ENCODE peak calls at places on chromosomes 16 and 17, in five cellular contexts. S is HCT116, E is A549, T is GM12878, C is HepG2. D is an unnamed sample.

GRCh38 chr16:50043358-50043757 is 18.3 kb downstream of the CNEP1R1 start:
- DNase-seq in S (no peak), E (no peak), T (no peak), C (no peak), D (no peak)

GRCh38 chr17:806346-807145 is 24.4 kb downstream of the MRM3 start:
- DNase-seq in S (no peak), E (no peak), T (no peak), C (no peak), D (no peak)

GRCh38 chr17:59254742-59255141 is 34.4 kb downstream of the GDPD1 start:
- DNase-seq in S (no peak), E (no peak), T (no peak), C (no peak), D (no peak)

GRCh38 chr16:61480250-61480649 is 556.0 kb downstream of the CDH8 start:
- DNase-seq in S (no peak), E (no peak), T (no peak), C (no peak), D (no peak)

GRCh38 chr17:39751637-39752036 is 13.9 kb downstream of the GRB7 start:
- DNase-seq in S (no peak), E (no peak), T (no peak), C (no peak), D (no peak)

GRCh38 chr17:40071720-40072480 is 9.1 kb downstream of the THRA start:
- DNase-seq in S (no peak), E (no peak), T (no peak), C (peak; percentile 46), D (no peak)

GRCh38 chr16:942436-943060 is 28.2 kb downstream of the LMF1 start:
- DNase-seq in S (no peak), E (no peak), T (no peak), C (no peak), D (no peak)

GRCh38 chr17:19578545-19578944 is 44.9 kb downstream of the SLC47A1 start:
- DNase-seq in S (no peak), E (no peak), T (no peak), C (no peak), D (no peak)

GRCh38 chr17:59512844-59513383 is 52.5 kb upstream of the DHX40 start:
- DNase-seq in S (no peak), E (no peak), T (no peak), C (no peak), D (no peak)

GRCh38 chr16:52456368-52456767 is 90.6 kb downstream of the TOX3 start:
- DNase-seq in S (no peak), E (no peak), T (no peak), C (peak; percentile 95), D (no peak)

GRCh38 chr17:64459284-64459747 is 10.4 kb downstream of the MILR1 start:
- DNase-seq in S (peak; percentile 59), E (no peak), T (no peak), C (no peak), D (no peak)

GRCh38 chr17:17538417-17539391 is 42.5 kb upstream of the RASD1 start:
- DNase-seq in S (no peak), E (peak; percentile 82), T (no peak), C (peak; percentile 98), D (peak; percentile 20)

GRCh38 chr17:65855245-65855644 is 293.8 kb upstream of the AXIN2 start:
- DNase-seq in S (peak; percentile 66), E (peak; percentile 28), T (no peak), C (no peak), D (no peak)

GRCh38 chr16:77207029-77207428 is 7.8 kb downstream of the SYCE1L start:
- DNase-seq in S (no peak), E (no peak), T (no peak), C (no peak), D (no peak)

GRCh38 chr16:66662445-66663194 is 33.9 kb downstream of the CMTM4 start:
- DNase-seq in S (peak; percentile 21), E (peak; percentile 65), T (no peak), C (peak; percentile 64), D (no peak)

GRCh38 chr16:89918453-89919347 is at the start of gene MC1R:
- DNase-seq in S (peak; percentile 26), E (peak; percentile 51), T (no peak), C (peak; percentile 88), D (no peak)

GRCh38 chr17:40958086-40958953 is 8.4 kb downstream of the KRT39 start:
- DNase-seq in S (no peak), E (no peak), T (no peak), C (peak; percentile 92), D (no peak)

GRCh38 chr17:670286-670685 is 44.4 kb downstream of the VPS53 start:
- DNase-seq in S (no peak), E (no peak), T (no peak), C (no peak), D (no peak)

GRCh38 chr17:8481703-8482102 is 46.0 kb downstream of the NDEL1 start:
- DNase-seq in S (no peak), E (no peak), T (no peak), C (no peak), D (no peak)

GRCh38 chr16:16075463-16076399 is 126.3 kb downstream of the ABCC1 start:
- DNase-seq in S (no peak), E (no peak), T (no peak), C (no peak), D (no peak)

GRCh38 chr16:28933176-28933575 is 1.4 kb downstream of the CD19 start:
- DNase-seq in S (no peak), E (no peak), T (no peak), C (no peak), D (no peak)

DNA sequence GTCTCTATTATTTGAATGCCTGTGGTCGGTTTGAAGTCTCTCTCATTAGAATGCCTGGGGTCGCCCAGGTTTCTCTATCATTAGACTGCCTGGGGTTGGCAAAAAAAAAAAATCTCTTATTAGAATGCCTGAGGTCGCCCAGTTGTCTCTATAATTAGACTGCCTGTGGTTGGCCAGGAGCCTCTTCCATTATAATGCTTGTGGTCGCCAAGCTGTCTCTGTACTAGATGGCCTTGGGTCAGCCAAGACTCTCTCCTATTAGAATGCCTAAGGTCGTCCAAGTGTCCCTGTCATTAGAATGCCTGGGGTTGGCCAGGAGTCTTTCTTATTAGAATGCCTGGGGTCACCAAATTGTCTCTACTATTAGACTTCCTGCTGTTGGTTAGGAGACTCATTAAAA is 2228.4 kb downstream of the TP53TG3F start:
- DNase-seq in S (no peak), E (no peak), T (no peak), C (no peak), D (no peak)
- H3K9me3 ChIP-seq in S (no peaks in the 10 kb centered on the region), E (no peaks in the 10 kb centered on the region), T (no peaks in the 10 kb centered on the region), C (peaks cover 100% of the 10 kb centered on the region), D (no peaks in the 10 kb centered on the region)

GRCh38 chr17:27415090-27415795 is 41.0 kb upstream of the KSR1 start:
- DNase-seq in S (no peak), E (no peak), T (no peak), C (no peak), D (no peak)
- TF ChIP-seq REST in S (no peak), E (no peak), T (no peak), C (no peak), D (no peak)

DNA sequence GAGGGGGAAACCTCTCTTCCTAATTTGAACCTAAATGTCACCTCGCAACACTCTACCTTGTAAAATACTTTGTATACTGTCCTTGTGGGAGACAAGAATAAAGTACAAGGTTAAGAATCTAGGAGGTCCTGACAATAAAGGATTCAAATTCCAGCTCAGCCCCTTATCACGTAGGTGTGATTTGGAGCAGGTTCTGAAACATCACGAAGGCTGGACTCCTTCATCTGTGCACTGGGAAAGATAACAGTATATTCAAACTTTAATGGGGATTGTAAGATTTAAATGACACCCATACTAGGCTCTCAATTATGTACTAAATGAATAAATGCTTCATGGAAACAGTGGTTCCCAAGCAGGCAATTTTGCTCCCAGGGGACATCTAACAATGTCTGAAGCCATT is 2.1 kb downstream of the TXNDC11 start:
- DNase-seq in S (no peak), E (no peak), T (no peak), C (no peak), D (no peak)
- H3K4me3 ChIP-seq in S (no peak overlapping the region), E (peak overlapping the region; percentile 87), T (peak overlapping the region; percentile 83), C (peak overlapping the region; percentile 97), D (peak overlapping the region; percentile 78)

DNA sequence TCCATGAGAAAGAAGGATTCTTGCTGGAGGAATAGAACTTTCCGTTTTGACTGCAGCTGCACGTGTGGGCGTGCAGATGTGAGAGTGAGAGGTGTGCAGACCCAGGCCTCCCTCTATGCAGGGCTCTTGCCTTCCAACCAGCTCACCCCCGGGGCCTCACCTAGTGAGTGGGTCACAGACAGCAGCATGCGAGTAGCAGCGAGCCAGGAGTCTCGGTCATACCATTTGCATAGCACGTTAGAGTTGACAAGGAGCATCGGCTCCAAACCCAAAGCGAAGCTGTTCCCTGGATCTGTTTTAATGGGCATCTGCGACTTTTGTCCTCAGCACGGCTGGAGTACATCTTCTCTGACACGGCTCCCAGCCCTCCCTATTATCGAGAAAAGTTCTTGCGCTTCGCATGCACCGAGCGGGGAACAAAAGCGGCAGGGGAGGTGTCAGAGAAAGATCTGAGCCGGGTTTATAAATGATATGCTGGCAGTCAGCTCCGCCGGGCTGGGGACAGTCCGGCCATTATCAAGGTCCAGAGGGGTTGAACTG is 253.3 kb downstream of the MAF start:
- DNase-seq in S (no peak), E (no peak), T (no peak), C (no peak), D (no peak)
- H3K9me3 ChIP-seq in S (peaks cover 42% of the 10 kb centered on the region), E (no peaks in the 10 kb centered on the region), T (no peaks in the 10 kb centered on the region), C (no peaks in the 10 kb centered on the region), D (no peaks in the 10 kb centered on the region)

GRCh38 chr16:2749936-2750335 is 2.5 kb upstream of the SRRM2 start:
- DNase-seq in S (no peak), E (no peak), T (no peak), C (no peak), D (no peak)

GRCh38 chr16:2752035-2752849 is at the start of gene SRRM2:
- DNase-seq in S (peak; percentile 93), E (peak; percentile 96), T (peak; percentile 95), C (peak; percentile 90), D (peak; percentile 89)

GRCh38 chr16:2752850-2753522 is 548 bp downstream of the SRRM2 start:
- DNase-seq in S (peak; percentile 58), E (peak; percentile 81), T (no peak), C (peak; percentile 56), D (no peak)

GRCh38 chr16:2753523-2754020 is 1.1 kb downstream of the SRRM2 start:
- DNase-seq in S (no peak), E (no peak), T (no peak), C (no peak), D (no peak)

DNA sequence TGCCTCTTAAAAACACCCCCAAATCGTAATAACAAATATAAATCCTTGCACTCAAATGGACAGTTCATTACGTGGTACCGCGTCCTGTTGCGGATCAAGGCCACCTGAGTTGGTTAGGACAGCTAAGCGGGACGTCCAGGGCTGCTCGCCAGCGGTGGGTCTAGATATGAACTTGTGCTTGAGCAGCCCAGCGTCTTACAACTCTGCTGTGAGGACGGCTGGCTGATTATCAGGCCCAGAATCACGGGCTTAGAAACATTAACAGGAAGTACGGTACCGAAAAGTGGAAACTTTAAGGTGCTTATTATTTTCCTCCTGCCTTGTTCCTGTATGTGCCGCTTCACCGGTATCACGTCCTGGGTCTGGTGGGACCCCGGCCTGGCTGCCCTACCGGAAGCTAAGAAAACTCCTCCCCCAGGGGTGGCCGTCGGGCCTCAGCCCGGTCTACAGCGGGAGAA is 832 bp upstream of the SRRM2 start:
- DNase-seq in S (peak; percentile 60), E (peak; percentile 82), T (no peak), C (peak; percentile 83), D (no peak)
- TF ChIP-seq REST in S (no peak), E (no peak), T (no peak), C (no peak), D (no peak)

GRCh38 chr16:62872339-62872738 is 836.1 kb upstream of the CDH8 start:
- DNase-seq in S (no peak), E (no peak), T (no peak), C (no peak), D (no peak)
- H3K4me3 ChIP-seq in S (no peak overlapping the region), E (no peak overlapping the region), T (no peak overlapping the region), C (no peak overlapping the region), D (no peak overlapping the region)